ENCODE peak calls at places on chromosomes 12 and 14, in seven cellular contexts. E, V, M, B, W, S and Y are unnamed samples.

GRCh38 chr12:8077207-8077606 is 4.9 kb upstream of the NECAP1 start:
- DNase-seq in E (no peak), V (no peak), M (no peak), B (no peak), W (peak; percentile 74), S (no peak), Y (no peak)

GRCh38 chr14:102479777-102480176 is 29.8 kb downstream of the ANKRD9 start:
- DNase-seq in E (peak; percentile 72), V (no peak), M (no peak), B (no peak), W (no peak), S (peak; percentile 84), Y (no peak)

GRCh38 chr12:44459569-44459968 is 416.5 kb downstream of the NELL2 start:
- DNase-seq in E (no peak), V (no peak), M (no peak), B (no peak), W (no peak), S (no peak), Y (no peak)

GRCh38 chr12:101713059-101713682 is 15.7 kb downstream of the CHPT1 start:
- DNase-seq in E (no peak), V (no peak), M (no peak), B (no peak), W (no peak), S (peak; percentile 76), Y (no peak)

GRCh38 chr12:2640709-2641108 is 154.1 kb upstream of the FKBP4 start:
- DNase-seq in E (peak; percentile 88), V (no peak), M (no peak), B (peak; percentile 72), W (peak; percentile 93), S (peak; percentile 84), Y (no peak)

GRCh38 chr14:99838555-99839193 is 45.5 kb downstream of the EML1 start:
- DNase-seq in E (no peak), V (no peak), M (no peak), B (no peak), W (no peak), S (no peak), Y (no peak)

GRCh38 chr14:26636571-26636970 is 38.7 kb upstream of the NOVA1 start:
- DNase-seq in E (no peak), V (no peak), M (no peak), B (no peak), W (no peak), S (no peak), Y (no peak)

GRCh38 chr12:915090-915489 is 34.4 kb downstream of the RAD52 start:
- DNase-seq in E (no peak), V (no peak), M (no peak), B (no peak), W (peak; percentile 51), S (no peak), Y (no peak)

GRCh38 chr14:73153272-73153671 is 17.0 kb downstream of the PSEN1 start:
- DNase-seq in E (no peak), V (no peak), M (no peak), B (no peak), W (no peak), S (no peak), Y (no peak)

GRCh38 chr14:21092147-21093011 is 6.1 kb downstream of the ZNF219 start:
- DNase-seq in E (no peak), V (peak; percentile 95), M (peak; percentile 94), B (peak; percentile 74), W (peak; percentile 68), S (peak; percentile 95), Y (peak; percentile 94)

GRCh38 chr14:32075636-32076277 is 1.3 kb upstream of the ARHGAP5 start:
- DNase-seq in E (peak; percentile 71), V (no peak), M (no peak), B (peak; percentile 43), W (no peak), S (peak; percentile 81), Y (no peak)

GRCh38 chr14:72559227-72559626 is 334.7 kb downstream of the DPF3 start:
- DNase-seq in E (peak; percentile 87), V (no peak), M (no peak), B (no peak), W (peak; percentile 39), S (no peak), Y (no peak)

GRCh38 chr14:103549361-103550311 is 12.8 kb downstream of the BAG5 start:
- DNase-seq in E (peak; percentile 70), V (no peak), M (no peak), B (no peak), W (no peak), S (no peak), Y (no peak)

GRCh38 chr12:53975019-53975815 is 463 bp upstream of the HOTAIR start:
- DNase-seq in E (no peak), V (no peak), M (no peak), B (no peak), W (no peak), S (no peak), Y (no peak)

GRCh38 chr12:116535241-116535640 is 23.9 kb upstream of the MAP1LC3B2 start:
- DNase-seq in E (no peak), V (no peak), M (no peak), B (no peak), W (no peak), S (no peak), Y (no peak)

GRCh38 chr12:93302331-93303229 is 75.1 kb upstream of the NUDT4 start:
- DNase-seq in E (no peak), V (no peak), M (no peak), B (no peak), W (peak; percentile 73), S (no peak), Y (no peak)

GRCh38 chr14:68507544-68508081 is 285.3 kb downstream of the ZFP36L1 start:
- DNase-seq in E (no peak), V (peak; percentile 26), M (no peak), B (no peak), W (no peak), S (peak; percentile 31), Y (no peak)

GRCh38 chr14:93184391-93185332 is at the start of the genes LYSET and MOAP1:
- DNase-seq in E (peak; percentile 92), V (peak; percentile 85), M (peak; percentile 80), B (peak; percentile 76), W (peak; percentile 88), S (peak; percentile 92), Y (peak; percentile 81)
- TF ChIP-seq CTCF in E (peak; percentile 42), V (no peak), M (peak; percentile 54), B (no peak), W (no peak), S (no peak), Y (no peak)

DNA sequence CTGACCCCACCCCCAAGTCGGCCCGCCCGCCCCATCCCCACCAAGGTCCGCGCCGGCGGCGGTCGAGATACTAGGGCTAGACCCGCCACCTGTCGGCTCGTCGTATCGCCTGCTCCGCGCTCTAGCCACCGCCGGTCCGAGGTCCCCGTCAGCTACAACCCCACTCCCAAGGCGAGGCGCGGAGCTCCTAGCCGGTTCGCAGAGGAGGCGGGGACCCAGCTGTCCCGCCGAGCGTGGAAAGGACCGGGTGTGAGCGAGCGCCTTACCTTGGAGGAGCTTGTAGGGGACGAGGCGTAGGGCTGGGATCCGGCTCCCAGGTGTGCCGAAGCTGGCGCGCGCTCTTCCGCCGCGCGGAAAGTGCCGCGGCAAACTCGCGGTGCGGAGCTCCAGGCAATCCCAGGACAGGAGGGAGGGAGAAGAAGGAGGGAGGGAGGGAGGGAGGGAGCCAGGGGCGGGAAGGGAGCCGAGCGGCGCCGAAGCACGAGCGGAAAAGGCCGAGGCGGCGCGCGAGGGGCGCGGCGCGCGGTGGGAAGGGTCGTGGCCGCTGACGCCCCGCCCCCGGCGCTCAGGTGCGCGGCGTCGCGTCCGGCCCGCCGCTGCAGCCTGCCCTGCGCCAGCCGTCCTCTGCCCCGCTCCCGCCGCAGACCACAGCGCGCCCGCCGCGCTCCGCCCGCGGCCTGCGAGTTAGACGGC is at the start of gene PAWR:
- DNase-seq in E (peak; percentile 85), V (peak; percentile 82), M (peak; percentile 57), B (peak; percentile 59), W (peak; percentile 80), S (peak; percentile 67), Y (peak; percentile 48)
- TF ChIP-seq CTCF in E (peak; percentile 45), V (no peak), M (no peak), B (peak; percentile 34), W (no peak), S (no peak), Y (no peak)

GRCh38 chr12:49912345-49912744 is 8.6 kb upstream of the FAIM2 start:
- DNase-seq in E (peak; percentile 35), V (no peak), M (no peak), B (no peak), W (no peak), S (no peak), Y (no peak)

GRCh38 chr12:49910331-49911212 is 6.9 kb upstream of the FAIM2 start:
- DNase-seq in E (no peak), V (no peak), M (no peak), B (no peak), W (no peak), S (no peak), Y (no peak)

GRCh38 chr12:49911213-49911605 is 7.5 kb upstream of the FAIM2 start:
- DNase-seq in E (no peak), V (no peak), M (no peak), B (no peak), W (no peak), S (no peak), Y (no peak)

GRCh38 chr12:49909826-49910225 is 6.1 kb upstream of the FAIM2 start:
- DNase-seq in E (peak; percentile 76), V (no peak), M (peak; percentile 30), B (no peak), W (peak; percentile 69), S (peak; percentile 95), Y (no peak)

DNA sequence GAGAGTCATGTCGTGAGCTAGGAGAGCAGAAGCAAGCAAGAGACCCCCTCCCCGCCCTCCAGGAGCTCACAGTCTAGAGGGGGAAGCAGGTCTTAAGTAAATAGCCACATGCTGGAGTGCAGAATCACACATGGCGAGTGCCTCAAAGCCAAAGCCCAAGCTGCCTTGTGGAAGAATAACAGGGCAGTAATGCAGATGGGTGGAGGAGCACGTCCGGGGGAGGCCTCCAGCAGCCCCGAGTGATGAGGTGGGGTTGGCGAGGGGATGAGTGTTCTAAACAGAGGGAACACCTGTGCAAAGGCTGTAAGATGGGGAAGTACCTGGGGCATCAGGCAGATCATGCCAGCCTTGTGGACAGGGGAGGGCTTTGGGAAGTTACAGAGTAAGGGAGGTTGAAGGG is 9.1 kb upstream of the FAIM2 start:
- DNase-seq in E (peak; percentile 37), V (no peak), M (no peak), B (no peak), W (no peak), S (no peak), Y (no peak)
- TF ChIP-seq CTCF in E (no peak), V (no peak), M (no peak), B (no peak), W (no peak), S (no peak), Y (no peak)

GRCh38 chr12:12788675-12789368 is 3.4 kb downstream of the APOLD1 start:
- DNase-seq in E (no peak), V (peak; percentile 50), M (peak; percentile 36), B (peak; percentile 57), W (peak; percentile 76), S (peak; percentile 89), Y (no peak)

GRCh38 chr12:12788131-12788530 is 2.7 kb downstream of the APOLD1 start:
- DNase-seq in E (no peak), V (no peak), M (no peak), B (no peak), W (peak; percentile 37), S (no peak), Y (no peak)

GRCh38 chr12:12786371-12786715 is 884 bp downstream of the APOLD1 start:
- DNase-seq in E (no peak), V (no peak), M (no peak), B (no peak), W (no peak), S (no peak), Y (no peak)

GRCh38 chr12:12784911-12785814 is at the start of gene APOLD1:
- DNase-seq in E (no peak), V (no peak), M (no peak), B (no peak), W (peak; percentile 81), S (peak; percentile 75), Y (no peak)

GRCh38 chr12:12786716-12787601 is 1.5 kb downstream of the APOLD1 start:
- DNase-seq in E (peak; percentile 34), V (peak; percentile 61), M (peak; percentile 31), B (peak; percentile 91), W (peak; percentile 88), S (peak; percentile 89), Y (peak; percentile 73)
- TF ChIP-seq CTCF in E (no peak), V (no peak), M (peak; percentile 36), B (no peak), W (no peak), S (no peak), Y (no peak)